ENCODE peak calls at places on chromosomes 1 and 21, in four cellular contexts. V is ovary, T is RWPE1, G is myocyte. H is an unnamed sample.

GRCh38 chr1:87111659-87112339 is 197.4 kb downstream of the HS2ST1 start:
- DNase-seq in V (no peak), T (no peak), G (no peak), H (no peak)

GRCh38 chr1:202204065-202204464 is 10.5 kb downstream of the LGR6 start:
- DNase-seq in V (no peak), T (no peak), G (no peak), H (no peak)

GRCh38 chr1:51314974-51315373 is 15.4 kb downstream of the TTC39A start:
- DNase-seq in V (no peak), T (peak; percentile 36), G (no peak), H (no peak)

GRCh38 chr21:36928960-36929359 is 37.5 kb downstream of the HLCS start:
- DNase-seq in V (no peak), T (no peak), G (no peak), H (no peak)

GRCh38 chr1:247332215-247332900 is 691 bp upstream of the ZNF496 start:
- DNase-seq in V (peak; percentile 74), T (peak; percentile 56), G (peak; percentile 64), H (peak; percentile 63)

GRCh38 chr1:112563341-112563740 is 54.6 kb downstream of the WNT2B start:
- DNase-seq in V (no peak), T (no peak), G (no peak), H (no peak)

GRCh38 chr1:55225228-55225627 is 10.1 kb upstream of the USP24 start:
- DNase-seq in V (no peak), T (no peak), G (no peak), H (no peak)

GRCh38 chr1:155196893-155197638 is 10.6 kb downstream of the THBS3 start:
- DNase-seq in V (peak; percentile 83), T (no peak), G (no peak), H (no peak)

GRCh38 chr1:161702250-161702649 is 4.8 kb upstream of the FCRLA start:
- DNase-seq in V (no peak), T (no peak), G (no peak), H (no peak)

GRCh38 chr21:36430841-36431240 is 45.6 kb downstream of the CHAF1B start:
- DNase-seq in V (no peak), T (no peak), G (no peak), H (no peak)

GRCh38 chr1:25586181-25586588 is 30.4 kb upstream of the MAN1C1 start:
- DNase-seq in V (no peak), T (no peak), G (no peak), H (no peak)

GRCh38 chr1:2085080-2085479 is 34.9 kb downstream of the PRKCZ start:
- DNase-seq in V (no peak), T (no peak), G (no peak), H (no peak)

GRCh38 chr1:200380589-200381021 is 29.2 kb downstream of the ZNF281 start:
- DNase-seq in V (no peak), T (no peak), G (no peak), H (no peak)

GRCh38 chr1:30320581-30320890 is 402.8 kb downstream of the MATN1 start:
- DNase-seq in V (no peak), T (no peak), G (no peak), H (no peak)

GRCh38 chr1:228276361-228276831 is 68.6 kb downstream of the OBSCN start:
- DNase-seq in V (no peak), T (no peak), G (peak; percentile 59), H (no peak)

GRCh38 chr1:52579415-52579814 is 22.8 kb upstream of the GPX7 start:
- DNase-seq in V (no peak), T (no peak), G (peak; percentile 67), H (no peak)

GRCh38 chr1:212260557-212261342 is 24.5 kb upstream of the PPP2R5A start:
- DNase-seq in V (no peak), T (peak; percentile 84), G (no peak), H (no peak)

GRCh38 chr1:230578621-230579020 is 63.7 kb upstream of the COG2 start:
- DNase-seq in V (no peak), T (no peak), G (no peak), H (no peak)

GRCh38 chr1:41666991-41667631 is 182.6 kb upstream of the EDN2 start:
- DNase-seq in V (no peak), T (no peak), G (no peak), H (no peak)

GRCh38 chr1:55694297-55694696 is 479.1 kb upstream of the USP24 start:
- DNase-seq in V (no peak), T (no peak), G (peak; percentile 70), H (no peak)

GRCh38 chr21:45126085-45126687 is 51.8 kb downstream of the ADARB1 start:
- DNase-seq in V (no peak), T (no peak), G (peak; percentile 91), H (no peak)

GRCh38 chr21:46212721-46213484 is 15.7 kb downstream of the LSS start:
- DNase-seq in V (peak; percentile 14), T (no peak), G (no peak), H (no peak)

GRCh38 chr1:31397360-31398095 is 15.5 kb upstream of the SERINC2 start:
- DNase-seq in V (no peak), T (no peak), G (no peak), H (no peak)

GRCh38 chr1:205360166-205360565 is 3.4 kb upstream of the KLHDC8A start:
- DNase-seq in V (peak; percentile 70), T (no peak), G (no peak), H (no peak)

GRCh38 chr1:91553196-91553595 is 52.5 kb downstream of the CDC7 start:
- DNase-seq in V (peak; percentile 33), T (peak; percentile 54), G (peak; percentile 21), H (no peak)

GRCh38 chr1:85577421-85578320 is 2.9 kb upstream of the CCN1 start:
- DNase-seq in V (peak; percentile 37), T (no peak), G (peak; percentile 67), H (no peak)

GRCh38 chr1:4494558-4494957 is 159.9 kb upstream of the AJAP1 start:
- DNase-seq in V (no peak), T (peak; percentile 7), G (no peak), H (no peak)

GRCh38 chr1:43519287-43519686 is 11.4 kb upstream of the PTPRF start:
- DNase-seq in V (no peak), T (no peak), G (no peak), H (no peak)

GRCh38 chr1:91679446-91679845 is 178.8 kb downstream of the CDC7 start:
- DNase-seq in V (no peak), T (no peak), G (no peak), H (no peak)

GRCh38 chr1:187045371-187045770 is 216.6 kb downstream of the PLA2G4A start:
- DNase-seq in V (no peak), T (no peak), G (no peak), H (no peak)

GRCh38 chr1:17516303-17517214 is 22.9 kb upstream of the ARHGEF10L start:
- DNase-seq in V (no peak), T (no peak), G (no peak), H (no peak)

GRCh38 chr1:6273380-6273891 is 12.5 kb upstream of the GPR153 start:
- DNase-seq in V (no peak), T (peak; percentile 51), G (peak; percentile 77), H (no peak)

H was measured in T47D.